ENCODE peak calls at places on chromosomes 13 and 19, in five cellular contexts. J, O, B, X and H are unnamed samples. For H3K9me3, the result is how much of the 10 kb centered on the place peaks cover.

GRCh38 chr13:99228737-99229691 is 28.4 kb downstream of the UBAC2 start:
- DNase-seq in J (no peak), O (no peak), B (no peak), X (no peak), H (peak)

GRCh38 chr19:29088761-29089160 is 124.2 kb downstream of the UQCRFS1 start:
- DNase-seq in J (no peak), O (no peak), B (no peak), X (no peak), H (no peak)

GRCh38 chr13:98535501-98536357 is 41.2 kb downstream of the STK24 start:
- DNase-seq in J (no peak), O (no peak), B (no peak), X (no peak), H (peak)

GRCh38 chr19:51123381-51124186 is 1.1 kb upstream of the SIGLEC9 start:
- DNase-seq in J (no peak), O (peak), B (no peak), X (peak), H (no peak)

GRCh38 chr13:99978781-99979452 is 2.7 kb upstream of the ZIC2 start:
- DNase-seq in J (no peak), O (peak), B (no peak), X (no peak), H (no peak)

GRCh38 chr13:112784811-112785418 is 95.1 kb downstream of the ATP11A start:
- DNase-seq in J (no peak), O (no peak), B (peak), X (peak), H (no peak)

GRCh38 chr13:97946951-97947588 is 6.4 kb upstream of the IPO5 start:
- DNase-seq in J (no peak), O (no peak), B (no peak), X (no peak), H (no peak)

GRCh38 chr13:82720961-82721360 is 1161.3 kb downstream of the SLITRK1 start:
- DNase-seq in J (no peak), O (no peak), B (no peak), X (no peak), H (no peak)

GRCh38 chr13:111412251-111412650 is 91.8 kb downstream of the TEX29 start:
- DNase-seq in J (no peak), O (no peak), B (no peak), X (no peak), H (no peak)

GRCh38 chr13:51764184-51765141 is 39.5 kb downstream of the DHRS12 start:
- DNase-seq in J (peak), O (peak), B (peak), X (peak), H (peak)

GRCh38 chr13:97429681-97430081 is 4.3 kb upstream of the RAP2A start:
- DNase-seq in J (no peak), O (no peak), B (no peak), X (no peak), H (no peak)

GRCh38 chr19:49552749-49553148 is 24.9 kb downstream of the RCN3 start:
- DNase-seq in J (no peak), O (peak), B (no peak), X (no peak), H (peak)

GRCh38 chr19:44596428-44597130 is 16.8 kb upstream of the IGSF23 start:
- DNase-seq in J (no peak), O (no peak), B (no peak), X (peak), H (peak)

GRCh38 chr19:10517760-10518443 is 655 bp upstream of the S1PR5 start:
- DNase-seq in J (no peak), O (no peak), B (no peak), X (no peak), H (no peak)

GRCh38 chr19:50026550-50026906 is 723 bp downstream of the ZNF473 start:
- DNase-seq in J (no peak), O (no peak), B (no peak), X (no peak), H (no peak)

GRCh38 chr19:33520844-33521479 is 629 bp downstream of the PEPD start:
- DNase-seq in J (no peak), O (no peak), B (no peak), X (no peak), H (peak)

GRCh38 chr13:30719521-30719914 is 15.8 kb upstream of the ALOX5AP start:
- DNase-seq in J (no peak), O (no peak), B (no peak), X (no peak), H (no peak)

GRCh38 chr13:49649244-49649962 is 21.1 kb downstream of the ARL11 start:
- DNase-seq in J (no peak), O (no peak), B (no peak), X (no peak), H (peak)

GRCh38 chr19:5536337-5536894 is 31.3 kb downstream of the TINCR start:
- DNase-seq in J (no peak), O (no peak), B (peak), X (peak), H (no peak)

GRCh38 chr13:79481685-79482052 is 714 bp downstream of the NDFIP2 start:
- DNase-seq in J (no peak), O (peak), B (no peak), X (peak), H (peak)

GRCh38 chr13:39406688-39407087 is 196.3 kb downstream of the LHFPL6 start:
- DNase-seq in J (no peak), O (no peak), B (no peak), X (no peak), H (no peak)

GRCh38 chr13:41720839-41721561 is 239.9 kb downstream of the VWA8 start:
- DNase-seq in J (no peak), O (no peak), B (no peak), X (no peak), H (no peak)

GRCh38 chr19:45173816-45174215 is 4.2 kb downstream of the TRAPPC6A start:
- DNase-seq in J (no peak), O (no peak), B (no peak), X (no peak), H (no peak)

GRCh38 chr13:94706854-94707399 is 5.4 kb downstream of the SOX21 start:
- DNase-seq in J (no peak), O (no peak), B (no peak), X (no peak), H (no peak)

GRCh38 chr19:35247526-35248309 is 1.1 kb upstream of the LSR start:
- DNase-seq in J (no peak), O (peak), B (no peak), X (peak), H (peak)

GRCh38 chr19:7550987-7551761 is 15.7 kb downstream of the PNPLA6 start:
- DNase-seq in J (no peak), O (peak), B (peak), X (peak), H (peak)

GRCh38 chr19:28396259-28396940 is 816.6 kb downstream of the UQCRFS1 start:
- DNase-seq in J (no peak), O (no peak), B (no peak), X (no peak), H (no peak)

GRCh38 chr13:74288361-74288911 is 154.2 kb upstream of the KLF12 start:
- DNase-seq in J (no peak), O (peak), B (no peak), X (peak), H (peak)

GRCh38 chr13:20713014-20713376 is 9.5 kb downstream of the IL17D start:
- DNase-seq in J (no peak), O (no peak), B (no peak), X (no peak), H (no peak)

GRCh38 chr13:42333613-42334328 is 61.8 kb downstream of the AKAP11 start:
- DNase-seq in J (no peak), O (peak), B (no peak), X (no peak), H (peak)

GRCh38 chr13:105773887-105774538 is 761.4 kb downstream of the EFNB2 start:
- DNase-seq in J (no peak), O (no peak), B (no peak), X (no peak), H (no peak)

GRCh38 chr13:73138276-73138950 is 79.6 kb downstream of the KLF5 start:
- DNase-seq in J (no peak), O (no peak), B (no peak), X (peak), H (no peak)

DNA sequence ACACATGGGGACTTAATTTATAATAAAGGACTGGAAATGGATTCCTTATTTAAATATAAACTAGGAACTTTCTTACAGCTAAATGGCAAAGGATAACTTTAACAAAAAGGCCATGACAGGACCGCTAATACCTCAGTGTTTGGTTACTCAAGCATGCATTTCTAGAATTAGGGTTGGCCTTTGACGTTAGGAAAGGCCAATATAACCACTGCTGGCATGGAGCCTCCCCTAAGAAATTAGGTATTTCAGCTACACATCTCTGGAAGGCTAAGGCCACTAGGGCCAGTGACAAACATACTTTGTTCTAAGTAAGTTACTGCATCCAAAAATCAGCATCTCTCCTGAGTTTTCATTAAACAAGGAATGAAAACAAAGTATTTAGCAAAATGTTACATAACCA is 9.2 kb downstream of the PEG3 start:
- DNase-seq in J (no peak), O (no peak), B (no peak), X (no peak), H (no peak)
- H3K9me3 ChIP-seq in J (under half), O (under half), B (under half), X (under half), H (under half)

GRCh38 chr19:15935167-15935702 is 906 bp upstream of the CYP4F11 start:
- DNase-seq in J (no peak), O (no peak), B (no peak), X (no peak), H (no peak)
- H3K9me3 ChIP-seq in J (under half), O (under half), B (under half), X (under half), H (under half)

DNA sequence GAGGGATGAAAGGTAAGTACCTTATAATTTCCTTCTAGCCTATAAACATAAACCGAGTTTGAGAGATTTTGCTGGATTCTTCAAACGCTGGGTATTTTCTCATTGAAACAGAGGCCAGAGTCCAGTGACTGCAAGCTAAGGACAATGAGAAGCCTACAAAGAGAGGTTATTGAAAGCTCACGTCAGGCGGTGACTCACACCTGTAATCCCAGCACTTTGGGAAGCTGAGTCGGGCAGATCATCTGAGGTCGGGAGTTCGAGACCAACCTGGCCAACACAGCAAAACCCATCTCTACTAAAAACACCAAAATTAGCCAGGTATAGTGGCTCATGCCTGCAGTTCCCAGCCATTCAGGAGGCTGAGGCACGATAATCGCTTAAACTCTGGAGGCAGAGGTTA is 15.0 kb upstream of the ZNF69 start:
- DNase-seq in J (no peak), O (no peak), B (no peak), X (no peak), H (no peak)
- H3K9me3 ChIP-seq in J (under half), O (under half), B (under half), X (half or more), H (under half)

DNA sequence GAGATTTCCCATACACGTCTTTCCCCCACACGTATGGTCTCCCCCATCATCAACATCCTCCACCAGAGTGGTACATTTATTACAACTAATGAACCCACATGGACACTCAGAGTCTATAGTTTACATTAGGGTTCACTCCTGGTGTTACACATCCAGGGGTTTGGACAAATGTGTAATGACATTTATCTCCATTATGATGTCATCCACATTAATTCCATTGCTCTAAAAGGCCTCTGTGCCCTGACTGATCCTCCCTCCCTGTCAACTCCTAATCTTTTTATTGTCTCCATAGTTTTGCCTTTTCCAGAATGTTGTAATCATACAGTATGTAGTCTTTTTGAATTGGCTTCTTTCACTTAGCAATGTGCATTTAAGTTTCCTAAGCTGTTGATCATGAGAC is 8.2 kb downstream of the ZNF383 start:
- DNase-seq in J (no peak), O (no peak), B (no peak), X (no peak), H (no peak)
- H3K9me3 ChIP-seq in J (under half), O (under half), B (under half), X (half or more), H (under half)

DNA sequence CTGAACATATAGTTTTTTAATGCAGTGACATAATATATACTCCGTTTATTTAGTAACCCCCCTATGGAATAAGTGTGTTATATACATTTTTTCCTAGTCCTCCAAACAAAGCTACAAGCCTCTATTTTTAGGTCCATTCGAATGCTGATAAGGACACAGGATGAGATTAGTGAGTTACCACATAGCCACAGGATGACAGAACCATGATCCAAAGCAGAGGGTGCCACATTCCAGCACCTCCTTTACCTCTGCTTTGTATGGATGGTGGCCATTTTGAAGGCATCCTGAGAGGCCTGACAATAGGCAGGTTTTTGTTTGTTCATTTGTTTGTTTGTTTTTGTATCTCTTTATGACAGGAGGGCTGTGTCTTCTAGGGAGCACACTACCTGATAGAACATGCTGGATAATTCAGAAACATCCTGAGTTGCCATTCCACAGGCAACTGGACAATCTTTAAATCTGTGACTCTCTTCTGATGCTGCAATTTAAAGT is 186.3 kb downstream of the MTUS2 start:
- DNase-seq in J (no peak), O (no peak), B (no peak), X (no peak), H (no peak)
- H3K9me3 ChIP-seq in J (under half), O (under half), B (under half), X (under half), H (under half)

GRCh38 chr19:57682226-57682766 is 519 bp downstream of the ZNF551 start:
- DNase-seq in J (no peak), O (no peak), B (no peak), X (no peak), H (no peak)

GRCh38 chr19:57687363-57688010 is 5.7 kb downstream of the ZNF551 start:
- DNase-seq in J (no peak), O (no peak), B (no peak), X (no peak), H (no peak)

GRCh38 chr19:57689750-57690149 is 8.0 kb downstream of the ZNF551 start:
- DNase-seq in J (no peak), O (no peak), B (no peak), X (no peak), H (no peak)

GRCh38 chr19:57686727-57687126 is 5.0 kb downstream of the ZNF551 start:
- DNase-seq in J (no peak), O (no peak), B (no peak), X (no peak), H (no peak)

GRCh38 chr19:57688011-57688763 is 6.4 kb downstream of the ZNF551 start:
- DNase-seq in J (no peak), O (no peak), B (no peak), X (no peak), H (no peak)
- H3K9me3 ChIP-seq in J (half or more), O (under half), B (under half), X (half or more), H (under half)

GRCh38 chr19:56566904-56567273 is 379 bp upstream of the ZNF470 start:
- DNase-seq in J (no peak), O (no peak), B (peak), X (peak), H (peak)

GRCh38 chr19:56567274-56568120 is at the start of gene ZNF470:
- DNase-seq in J (peak), O (peak), B (peak), X (peak), H (peak)

DNA sequence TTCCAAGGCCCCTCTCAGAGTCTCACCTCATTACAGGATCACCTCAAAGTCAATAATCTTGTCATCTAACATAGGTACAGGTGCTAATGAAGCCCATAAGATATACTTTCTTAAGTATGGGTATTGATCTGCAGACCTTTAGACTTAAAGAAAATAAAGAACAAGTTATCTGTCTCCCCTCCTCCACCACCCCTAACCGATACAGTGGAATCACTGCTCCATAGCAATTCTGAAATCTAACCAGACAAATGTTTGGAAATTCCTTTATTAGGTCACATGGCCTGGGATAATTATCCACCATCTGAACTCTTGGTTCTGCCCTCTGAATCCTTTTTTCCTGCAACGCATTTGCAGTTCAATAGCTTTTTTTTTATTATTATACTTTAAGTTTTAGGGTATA is 4.5 kb upstream of the ZNF470 start:
- DNase-seq in J (no peak), O (no peak), B (no peak), X (no peak), H (no peak)
- H3K9me3 ChIP-seq in J (half or more), O (under half), B (under half), X (half or more), H (under half)

GRCh38 chr19:36441339-36441738 is 22.9 kb upstream of the ZFP82 start:
- DNase-seq in J (no peak), O (no peak), B (no peak), X (no peak), H (no peak)
- H3K9me3 ChIP-seq in J (half or more), O (under half), B (under half), X (half or more), H (under half)

GRCh38 chr19:11982526-11982925 is 17.7 kb downstream of the ZNF763 start:
- DNase-seq in J (no peak), O (no peak), B (no peak), X (no peak), H (no peak)
- H3K9me3 ChIP-seq in J (under half), O (under half), B (under half), X (half or more), H (under half)

GRCh38 chr13:29104461-29104860 is 284.3 kb downstream of the MTUS2 start:
- DNase-seq in J (no peak), O (no peak), B (no peak), X (no peak), H (no peak)

GRCh38 chr13:29103036-29103800 is 283.1 kb downstream of the MTUS2 start:
- DNase-seq in J (no peak), O (no peak), B (no peak), X (no peak), H (no peak)

GRCh38 chr13:29105779-29106178 is 285.6 kb downstream of the MTUS2 start:
- DNase-seq in J (no peak), O (no peak), B (no peak), X (no peak), H (no peak)

GRCh38 chr13:29110003-29110402 is 289.9 kb downstream of the MTUS2 start:
- DNase-seq in J (no peak), O (no peak), B (no peak), X (no peak), H (no peak)

GRCh38 chr13:29106651-29107050 is 286.5 kb downstream of the MTUS2 start:
- DNase-seq in J (no peak), O (no peak), B (no peak), X (no peak), H (no peak)
- H3K9me3 ChIP-seq in J (under half), O (under half), B (under half), X (under half), H (under half)